ENCODE peak calls at places on chromosomes 1 and 21, in four cellular contexts. One of them, this sample, is unnamed.

GRCh38 chr1:157289424-157290105 is 151.4 kb upstream of the ETV3 start:
- DNase-seq in IMR-90: no peak
- DNase-seq in GM12878: no peak
- DNase-seq in K562: no peak
- DNase-seq in this sample: peak

GRCh38 chr21:16551101-16551695 is 821.4 kb downstream of the USP25 start:
- DNase-seq in GM12878: no peak
- DNase-seq in IMR-90: no peak
- DNase-seq in K562: no peak
- DNase-seq in this sample: no peak

GRCh38 chr1:3166206-3166918 is 97.4 kb downstream of the PRDM16 start:
- DNase-seq in IMR-90: no peak
- DNase-seq in GM12878: no peak
- DNase-seq in K562: no peak
- DNase-seq in this sample: no peak

GRCh38 chr21:45413922-45414321 is 9.0 kb downstream of the COL18A1 start:
- DNase-seq in GM12878: no peak
- DNase-seq in K562: no peak
- DNase-seq in IMR-90: no peak
- DNase-seq in this sample: no peak

GRCh38 chr1:6447818-6448748 is 17.9 kb downstream of the TNFRSF25 start:
- DNase-seq in IMR-90: no peak
- DNase-seq in K562: peak
- DNase-seq in GM12878: no peak
- DNase-seq in this sample: peak

GRCh38 chr21:29145354-29145782 is 14.9 kb downstream of the MAP3K7CL start:
- DNase-seq in IMR-90: peak
- DNase-seq in K562: no peak
- DNase-seq in GM12878: no peak
- DNase-seq in this sample: no peak

GRCh38 chr1:95309031-95309459 is 75.0 kb downstream of the RWDD3 start:
- DNase-seq in IMR-90: peak
- DNase-seq in GM12878: no peak
- DNase-seq in K562: peak
- DNase-seq in this sample: no peak

GRCh38 chr1:22122273-22123070 is 20.4 kb downstream of the WNT4 start:
- DNase-seq in IMR-90: no peak
- DNase-seq in GM12878: no peak
- DNase-seq in K562: no peak
- DNase-seq in this sample: no peak

GRCh38 chr1:61782771-61783170 is 40.5 kb downstream of the PATJ start:
- DNase-seq in K562: no peak
- DNase-seq in IMR-90: no peak
- DNase-seq in GM12878: peak
- DNase-seq in this sample: no peak

GRCh38 chr1:10242811-10243210 is 32.4 kb downstream of the KIF1B start:
- DNase-seq in K562: no peak
- DNase-seq in IMR-90: no peak
- DNase-seq in GM12878: no peak
- DNase-seq in this sample: no peak

GRCh38 chr1:209595032-209595431 is 11.5 kb downstream of the CAMK1G start:
- DNase-seq in K562: no peak
- DNase-seq in IMR-90: no peak
- DNase-seq in GM12878: no peak
- DNase-seq in this sample: no peak

GRCh38 chr1:146016891-146017290 is 4.6 kb downstream of the HJV start:
- DNase-seq in IMR-90: no peak
- DNase-seq in K562: no peak
- DNase-seq in GM12878: no peak
- DNase-seq in this sample: no peak

GRCh38 chr21:26966360-26966977 is 419 bp downstream of the ADAMTS5 start:
- DNase-seq in IMR-90: peak
- DNase-seq in K562: no peak
- DNase-seq in GM12878: no peak
- DNase-seq in this sample: no peak

GRCh38 chr1:6208723-6209660 is 3.1 kb downstream of the RNF207 start:
- DNase-seq in GM12878: no peak
- DNase-seq in IMR-90: peak
- DNase-seq in K562: peak
- DNase-seq in this sample: no peak

GRCh38 chr1:36760081-36760480 is 274.2 kb downstream of the GRIK3 start:
- DNase-seq in GM12878: no peak
- DNase-seq in K562: no peak
- DNase-seq in IMR-90: no peak
- DNase-seq in this sample: no peak

GRCh38 chr1:211328866-211329265 is 2.2 kb downstream of the TRAF5 start:
- DNase-seq in GM12878: no peak
- DNase-seq in K562: no peak
- DNase-seq in IMR-90: no peak
- DNase-seq in this sample: no peak

GRCh38 chr21:39690454-39690853 is 54.5 kb upstream of the IGSF5 start:
- DNase-seq in GM12878: no peak
- DNase-seq in K562: no peak
- DNase-seq in IMR-90: no peak
- DNase-seq in this sample: no peak

DNA sequence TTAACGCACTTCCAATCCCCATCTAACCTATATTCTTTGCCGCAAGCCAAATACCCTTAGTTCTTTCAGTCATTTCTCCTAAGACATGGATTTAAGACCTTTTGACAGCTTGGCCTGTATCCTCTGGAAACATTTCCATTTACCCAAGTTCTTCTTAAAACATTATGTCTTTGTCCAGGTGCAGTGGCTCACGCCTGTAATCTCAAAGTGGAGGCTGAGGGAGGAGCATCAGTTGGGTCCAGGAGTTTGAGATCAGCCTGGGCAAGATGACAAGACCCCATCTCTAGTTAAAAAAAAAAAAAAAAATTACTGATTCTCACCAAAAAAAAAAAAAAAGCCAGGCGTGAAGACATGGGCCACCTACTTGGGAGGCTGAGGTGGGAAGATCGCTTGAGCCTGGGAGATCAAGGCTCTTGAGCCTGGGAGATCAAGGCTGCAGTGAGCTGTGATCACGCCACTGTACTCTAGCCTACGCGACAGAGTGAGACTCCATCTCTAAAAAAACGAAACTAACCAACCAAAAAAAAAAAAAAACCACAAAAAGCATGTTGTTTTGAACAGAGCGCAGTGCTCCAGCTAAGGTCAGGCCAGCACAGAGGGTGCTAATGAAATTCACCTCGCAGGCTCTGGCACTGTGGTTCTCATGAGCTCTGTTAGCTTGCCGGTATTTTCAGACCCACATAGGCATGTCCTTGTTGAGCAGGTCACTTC is 36.0 kb downstream of the NUAK2 start:
- DNase-seq in IMR-90: no peak
- DNase-seq in K562: no peak
- DNase-seq in GM12878: peak
- DNase-seq in this sample: no peak
- TF ChIP-seq CHD1 in IMR-90: no peak
- TF ChIP-seq CHD1 in K562: no peak
- TF ChIP-seq CHD1 in GM12878: no peak
- TF ChIP-seq CHD1 in this sample: no peak

DNA sequence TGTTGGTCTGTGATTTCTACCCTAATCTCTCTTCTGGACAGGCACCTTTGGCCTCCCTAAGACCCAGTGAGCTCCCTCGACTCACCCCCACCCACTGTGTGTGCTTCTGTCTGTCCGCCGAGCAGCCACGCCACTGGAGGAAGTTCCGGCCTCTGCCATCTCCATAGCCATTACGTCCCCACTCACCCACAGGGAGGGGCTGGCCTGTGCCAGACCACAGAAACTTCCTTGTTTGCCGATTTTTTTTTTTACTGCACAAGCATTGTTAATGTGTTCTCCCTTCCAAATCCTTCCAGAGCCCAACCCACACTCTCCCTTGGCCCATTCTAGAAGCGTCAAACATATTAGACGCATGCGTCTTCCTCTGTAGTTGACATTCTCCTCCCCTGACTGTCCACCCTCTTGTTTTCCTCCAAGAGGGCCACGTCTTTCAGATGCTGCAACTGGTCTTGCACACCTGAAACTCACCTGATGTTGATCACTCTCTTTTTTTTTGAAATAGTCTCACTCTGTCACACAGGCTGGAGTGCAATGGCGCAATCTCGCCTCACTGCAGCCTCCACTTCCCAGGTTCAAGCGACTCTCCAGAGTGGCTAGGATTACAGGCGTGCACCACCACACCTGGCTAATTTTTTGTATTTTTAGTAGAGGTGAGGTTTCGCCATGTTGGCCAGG is 72.3 kb downstream of the EVA1C start:
- DNase-seq in IMR-90: no peak
- DNase-seq in GM12878: no peak
- DNase-seq in K562: no peak
- DNase-seq in this sample: no peak
- TF ChIP-seq CHD1 in IMR-90: no peak
- TF ChIP-seq CHD1 in GM12878: no peak
- TF ChIP-seq CHD1 in K562: no peak
- TF ChIP-seq CHD1 in this sample: no peak

GRCh38 chr1:160720366-160720765 is 8.7 kb upstream of the CD48 start:
- DNase-seq in IMR-90: no peak
- DNase-seq in GM12878: no peak
- DNase-seq in K562: no peak
- DNase-seq in this sample: no peak
- TF ChIP-seq CHD1 in IMR-90: no peak
- TF ChIP-seq CHD1 in GM12878: no peak
- TF ChIP-seq CHD1 in K562: no peak
- TF ChIP-seq CHD1 in this sample: no peak

GRCh38 chr1:155329980-155330598 is 9.4 kb downstream of the RUSC1 start:
- DNase-seq in K562: no peak
- DNase-seq in GM12878: no peak
- DNase-seq in IMR-90: no peak
- DNase-seq in this sample: no peak
- TF ChIP-seq CHD1 in K562: no peak
- TF ChIP-seq CHD1 in GM12878: no peak
- TF ChIP-seq CHD1 in IMR-90: no peak
- TF ChIP-seq CHD1 in this sample: no peak